ENCODE peak calls at places on chromosome 16, in four cellular contexts. One of them, this sample, is unnamed.

GRCh38 chr16:85275533-85276249 is 163.4 kb upstream of the CIBAR2 start:
- DNase-seq in NCI-H2107: peak
- DNase-seq in adipocyte: peak
- DNase-seq in fibroblast of pulmonary artery: peak
- DNase-seq in this sample: peak

GRCh38 chr16:22347100-22347820 is 27.2 kb downstream of the CDR2 start:
- DNase-seq in NCI-H2107: no peak
- DNase-seq in adipocyte: no peak
- DNase-seq in fibroblast of pulmonary artery: no peak
- DNase-seq in this sample: no peak

GRCh38 chr16:89502319-89502843 is 5.8 kb upstream of the SPG7 start:
- DNase-seq in NCI-H2107: no peak
- DNase-seq in adipocyte: peak
- DNase-seq in fibroblast of pulmonary artery: peak
- DNase-seq in this sample: peak

GRCh38 chr16:21184834-21185233 is 26.4 kb downstream of the LDAF1 start:
- DNase-seq in NCI-H2107: no peak
- DNase-seq in adipocyte: no peak
- DNase-seq in fibroblast of pulmonary artery: no peak
- DNase-seq in this sample: no peak

GRCh38 chr16:11390573-11391495 is 45.6 kb downstream of the RMI2 start:
- DNase-seq in NCI-H2107: no peak
- DNase-seq in adipocyte: no peak
- DNase-seq in fibroblast of pulmonary artery: no peak
- DNase-seq in this sample: no peak

GRCh38 chr16:23607740-23608139 is 11.6 kb upstream of the NDUFAB1 start:
- DNase-seq in NCI-H2107: no peak
- DNase-seq in adipocyte: peak
- DNase-seq in fibroblast of pulmonary artery: peak
- DNase-seq in this sample: no peak

GRCh38 chr16:56372013-56372634 is 53.2 kb downstream of the AMFR start:
- DNase-seq in NCI-H2107: no peak
- DNase-seq in adipocyte: no peak
- DNase-seq in fibroblast of pulmonary artery: no peak
- DNase-seq in this sample: no peak

GRCh38 chr16:87636741-87637140 is 34.4 kb downstream of the JPH3 start:
- DNase-seq in NCI-H2107: no peak
- DNase-seq in adipocyte: no peak
- DNase-seq in fibroblast of pulmonary artery: no peak
- DNase-seq in this sample: no peak

GRCh38 chr16:70681382-70682238 is 4.2 kb downstream of the MTSS2 start:
- DNase-seq in NCI-H2107: no peak
- DNase-seq in adipocyte: no peak
- DNase-seq in fibroblast of pulmonary artery: no peak
- DNase-seq in this sample: no peak

GRCh38 chr16:2308089-2308962 is 32.2 kb downstream of the ABCA3 start:
- DNase-seq in NCI-H2107: no peak
- DNase-seq in adipocyte: no peak
- DNase-seq in fibroblast of pulmonary artery: no peak
- DNase-seq in this sample: no peak

GRCh38 chr16:3983081-3983520 is 102.6 kb upstream of the CREBBP start:
- DNase-seq in NCI-H2107: peak
- DNase-seq in adipocyte: peak
- DNase-seq in fibroblast of pulmonary artery: peak
- DNase-seq in this sample: peak

GRCh38 chr16:30741461-30741914 is 6.7 kb upstream of the PHKG2 start:
- DNase-seq in NCI-H2107: no peak
- DNase-seq in adipocyte: peak
- DNase-seq in fibroblast of pulmonary artery: peak
- DNase-seq in this sample: peak

GRCh38 chr16:53090591-53091507 is 36.1 kb downstream of the CHD9 start:
- DNase-seq in NCI-H2107: no peak
- DNase-seq in adipocyte: peak
- DNase-seq in fibroblast of pulmonary artery: peak
- DNase-seq in this sample: no peak

GRCh38 chr16:51374346-51374745 is 223.3 kb upstream of the SALL1 start:
- DNase-seq in NCI-H2107: no peak
- DNase-seq in adipocyte: peak
- DNase-seq in fibroblast of pulmonary artery: peak
- DNase-seq in this sample: no peak

GRCh38 chr16:54446639-54447038 is 160.1 kb upstream of the IRX3 start:
- DNase-seq in NCI-H2107: no peak
- DNase-seq in adipocyte: peak
- DNase-seq in fibroblast of pulmonary artery: peak
- DNase-seq in this sample: no peak

GRCh38 chr16:732332-732731 is 5.4 kb downstream of the HAGHL start:
- DNase-seq in NCI-H2107: no peak
- DNase-seq in adipocyte: no peak
- DNase-seq in fibroblast of pulmonary artery: no peak
- DNase-seq in this sample: no peak

GRCh38 chr16:54655171-54655590 is 275.5 kb upstream of the IRX5 start:
- DNase-seq in NCI-H2107: no peak
- DNase-seq in adipocyte: no peak
- DNase-seq in fibroblast of pulmonary artery: peak
- DNase-seq in this sample: no peak

GRCh38 chr16:5041604-5042133 is 7.9 kb upstream of the NAGPA start:
- DNase-seq in NCI-H2107: no peak
- DNase-seq in adipocyte: peak
- DNase-seq in fibroblast of pulmonary artery: peak
- DNase-seq in this sample: peak

GRCh38 chr16:67104845-67105244 is 4.9 kb upstream of the PHAF1 start:
- DNase-seq in NCI-H2107: no peak
- DNase-seq in adipocyte: no peak
- DNase-seq in fibroblast of pulmonary artery: no peak
- DNase-seq in this sample: no peak

GRCh38 chr16:31268033-31268365 is 8.2 kb downstream of the ITGAM start:
- DNase-seq in NCI-H2107: no peak
- DNase-seq in adipocyte: no peak
- DNase-seq in fibroblast of pulmonary artery: no peak
- DNase-seq in this sample: no peak

GRCh38 chr16:49458221-49458620 is 84.6 kb downstream of the C16orf78 start:
- DNase-seq in NCI-H2107: no peak
- DNase-seq in adipocyte: no peak
- DNase-seq in fibroblast of pulmonary artery: no peak
- DNase-seq in this sample: no peak

GRCh38 chr16:84643180-84643583 is 5.1 kb upstream of the KLHL36 start:
- DNase-seq in NCI-H2107: no peak
- DNase-seq in adipocyte: peak
- DNase-seq in fibroblast of pulmonary artery: peak
- DNase-seq in this sample: no peak

This sample was measured in HCT116.